ENCODE peak calls at places on chromosomes 2 and 18, in five cellular contexts. R is GM23248, K is neural progenitor cell, M is MM.1S, A is hepatocyte. H is an unnamed sample.

GRCh38 chr18:76388261-76388660 is 106.8 kb downstream of the ZNF516 start:
- DNase-seq in R (no peak), K (no peak), M (no peak), A (no peak), H (no peak)

GRCh38 chr2:1584051-1584531 is 160.2 kb downstream of the PXDN start:
- DNase-seq in R (no peak), K (no peak), M (no peak), A (no peak), H (no peak)

GRCh38 chr2:188506843-188507242 is 215.2 kb downstream of the GULP1 start:
- DNase-seq in R (no peak), K (peak; percentile 11), M (no peak), A (no peak), H (no peak)

GRCh38 chr18:48813833-48814489 is 136.8 kb downstream of the SMAD7 start:
- DNase-seq in R (no peak), K (no peak), M (no peak), A (no peak), H (no peak)

GRCh38 chr2:10919776-10920606 is 8.3 kb downstream of the KCNF1 start:
- DNase-seq in R (no peak), K (no peak), M (no peak), A (no peak), H (no peak)

GRCh38 chr2:64338910-64339500 is 115.0 kb upstream of the LGALSL start:
- DNase-seq in R (no peak), K (no peak), M (no peak), A (no peak), H (no peak)

GRCh38 chr2:239394346-239394945 is 6.4 kb downstream of the HDAC4 start:
- DNase-seq in R (no peak), K (no peak), M (no peak), A (no peak), H (no peak)

GRCh38 chr2:64675860-64676259 is 22.1 kb upstream of the SERTAD2 start:
- DNase-seq in R (peak; percentile 71), K (no peak), M (no peak), A (peak; percentile 30), H (no peak)

GRCh38 chr18:3401669-3402620 is 48.0 kb upstream of the TGIF1 start:
- DNase-seq in R (no peak), K (no peak), M (no peak), A (no peak), H (no peak)

GRCh38 chr18:49394191-49394590 is 66.3 kb downstream of the DYM start:
- DNase-seq in R (no peak), K (no peak), M (no peak), A (no peak), H (no peak)

GRCh38 chr2:11873346-11873745 is 126.9 kb downstream of the LPIN1 start:
- DNase-seq in R (peak; percentile 10), K (no peak), M (no peak), A (no peak), H (no peak)

GRCh38 chr2:210991107-210991506 is 434.7 kb downstream of the CPS1 start:
- DNase-seq in R (no peak), K (no peak), M (no peak), A (no peak), H (no peak)

GRCh38 chr2:69366-70344 is 23.4 kb upstream of the FAM110C start:
- DNase-seq in R (no peak), K (no peak), M (no peak), A (peak; percentile 51), H (no peak)

GRCh38 chr2:239073745-239074530 is 226.1 kb downstream of the TWIST2 start:
- DNase-seq in R (no peak), K (no peak), M (no peak), A (no peak), H (no peak)

GRCh38 chr2:172848549-172848948 is 112.9 kb downstream of the RAPGEF4 start:
- DNase-seq in R (no peak), K (no peak), M (no peak), A (no peak), H (no peak)

GRCh38 chr2:147546109-147546508 is 298.7 kb upstream of the ACVR2A start:
- DNase-seq in R (no peak), K (no peak), M (no peak), A (no peak), H (no peak)

GRCh38 chr2:46320141-46320567 is 22.9 kb downstream of the EPAS1 start:
- DNase-seq in R (peak; percentile 76), K (no peak), M (no peak), A (no peak), H (peak; percentile 52)

GRCh38 chr2:120885311-120885710 is 149.6 kb downstream of the GLI2 start:
- DNase-seq in R (no peak), K (no peak), M (peak; percentile 16), A (no peak), H (peak; percentile 57)

GRCh38 chr2:70517804-70518203 is 35.8 kb downstream of the TGFA start:
- DNase-seq in R (no peak), K (no peak), M (no peak), A (no peak), H (no peak)

GRCh38 chr2:70514612-70515055 is 39.0 kb downstream of the TGFA start:
- DNase-seq in R (no peak), K (no peak), M (no peak), A (peak; percentile 79), H (no peak)

GRCh38 chr2:70518557-70518956 is 35.1 kb downstream of the TGFA start:
- DNase-seq in R (no peak), K (no peak), M (no peak), A (no peak), H (no peak)

GRCh38 chr2:70515938-70516337 is 37.7 kb downstream of the TGFA start:
- DNase-seq in R (peak; percentile 66), K (no peak), M (no peak), A (no peak), H (no peak)

DNA sequence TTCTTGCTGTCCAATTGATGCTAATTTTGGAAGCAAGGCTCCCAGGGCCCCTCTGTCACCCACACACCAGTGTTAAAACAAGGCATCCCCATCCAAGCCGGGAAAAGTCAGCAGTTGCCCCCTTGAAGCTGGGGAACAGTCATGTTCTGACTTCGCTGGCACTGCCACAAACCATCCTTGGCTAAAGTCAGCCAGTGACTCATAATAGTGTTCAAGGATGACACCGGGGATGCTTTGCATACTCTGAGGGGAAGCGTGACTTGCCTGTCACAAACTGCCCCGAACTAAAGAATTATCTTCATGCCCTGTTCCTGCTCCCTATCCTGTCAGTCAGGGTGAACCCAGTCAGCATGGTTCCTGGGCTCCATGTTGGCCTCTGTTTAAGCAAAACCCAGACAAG is 37.0 kb downstream of the TGFA start:
- DNase-seq in R (peak; percentile 90), K (no peak), M (no peak), A (no peak), H (no peak)
- TF ChIP-seq EZH2phosphoT487 in R (no peak), K (no peak), M (no peak), A (no peak), H (no peak)

GRCh38 chr18:10660485-10660884 is 134.7 kb downstream of the NAPG start:
- DNase-seq in R (peak; percentile 79), K (no peak), M (no peak), A (no peak), H (no peak)
- TF ChIP-seq EZH2phosphoT487 in R (no peak), K (no peak), M (no peak), A (no peak), H (no peak)

GRCh38 chr2:61855178-61855523 is 1.3 kb upstream of the FAM161A start:
- DNase-seq in R (no peak), K (peak; percentile 51), M (peak; percentile 14), A (peak; percentile 48), H (no peak)
- TF ChIP-seq EZH2phosphoT487 in R (no peak), K (no peak), M (no peak), A (no peak), H (no peak)

DNA sequence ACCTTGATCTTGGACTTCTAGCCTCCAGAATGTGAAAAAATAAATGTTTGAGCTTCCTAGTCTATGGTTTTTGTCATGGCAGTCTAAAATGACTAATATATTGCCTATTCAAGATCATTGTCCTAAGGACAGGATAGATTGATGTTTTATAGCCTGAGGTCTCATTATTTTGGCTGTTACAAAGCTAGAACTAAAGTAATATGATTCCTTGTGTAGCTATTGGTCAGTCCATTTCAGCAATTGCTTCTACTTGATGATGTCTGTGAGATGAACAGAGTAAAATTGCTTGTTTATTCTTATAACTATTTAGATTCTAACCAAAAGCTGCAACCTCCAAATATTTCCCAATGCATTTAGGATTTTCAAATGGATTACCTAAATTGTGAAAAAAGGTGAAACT is 145.0 kb downstream of the HRH4 start:
- DNase-seq in R (no peak), K (no peak), M (no peak), A (no peak), H (no peak)
- TF ChIP-seq EZH2phosphoT487 in R (no peak), K (no peak), M (no peak), A (no peak), H (no peak)

GRCh38 chr2:69097148-69097610 is 84.2 kb downstream of the ANTXR1 start:
- DNase-seq in R (no peak), K (no peak), M (no peak), A (no peak), H (no peak)

GRCh38 chr2:69100220-69100723 is 87.3 kb downstream of the ANTXR1 start:
- DNase-seq in R (peak; percentile 39), K (no peak), M (no peak), A (no peak), H (no peak)

GRCh38 chr2:69096326-69097095 is 83.5 kb downstream of the ANTXR1 start:
- DNase-seq in R (no peak), K (no peak), M (no peak), A (no peak), H (no peak)

GRCh38 chr2:69099541-69099940 is 86.6 kb downstream of the ANTXR1 start:
- DNase-seq in R (peak; percentile 73), K (no peak), M (no peak), A (no peak), H (no peak)

GRCh38 chr2:69097908-69098655 is 85.1 kb downstream of the ANTXR1 start:
- DNase-seq in R (peak; percentile 27), K (no peak), M (no peak), A (no peak), H (no peak)
- TF ChIP-seq EZH2phosphoT487 in R (no peak), K (no peak), M (no peak), A (no peak), H (no peak)

GRCh38 chr2:68832161-68832869 is 38.9 kb downstream of the BMP10 start:
- DNase-seq in R (peak; percentile 22), K (no peak), M (peak; percentile 76), A (peak; percentile 23), H (no peak)
- TF ChIP-seq EZH2phosphoT487 in R (no peak), K (no peak), M (no peak), A (no peak), H (no peak)

GRCh38 chr2:31235504-31235902 is 1.6 kb downstream of the EHD3 start:
- DNase-seq in R (peak; percentile 93), K (no peak), M (no peak), A (no peak), H (no peak)
- TF ChIP-seq EZH2phosphoT487 in R (no peak), K (no peak), M (no peak), A (no peak), H (no peak)